ENCODE peak calls at places on chromosomes 12 and 14, in nine cellular contexts. A is stromal cell of bone marrow; Q is NCI-H1105; L is effector memory CD8-positive, alpha-beta T cell; Z is hypothalamus; U is stimulated activated CD8-positive, alpha-beta memory T cell treated with anti-CD3 and anti-CD28 coated beads, Interleukin-7, amount 100 ng/mL, for 4 hours; G is activated CD4-positive, alpha-beta T cell treated with anti-CD3 and anti-CD28 coated beads for 4 hours; E is naive B cell; S is mesothelial cell of epicardium. J is an unnamed sample.

GRCh38 chr12:2329811-2330210 is 277.0 kb downstream of the CACNA1C start:
- DNase-seq in A (no peak), Q (no peak), L (no peak), Z (no peak), U (no peak), G (no peak), E (no peak), S (no peak), J (no peak)

GRCh38 chr12:4355150-4355842 is 24.2 kb downstream of the FGF23 start:
- DNase-seq in A (no peak), Q (no peak), L (no peak), Z (no peak), U (no peak), G (no peak), E (no peak), S (no peak), J (no peak)

GRCh38 chr12:105980048-105980447 is 158.7 kb downstream of the NUAK1 start:
- DNase-seq in A (no peak), Q (peak), L (no peak), Z (no peak), U (no peak), G (no peak), E (no peak), S (no peak), J (no peak)

GRCh38 chr12:5200276-5201087 is 156.8 kb downstream of the KCNA5 start:
- DNase-seq in A (peak), Q (peak), L (no peak), Z (no peak), U (no peak), G (no peak), E (no peak), S (peak), J (no peak)

GRCh38 chr12:26817183-26817591 is 15.8 kb downstream of the ITPR2 start:
- DNase-seq in A (no peak), Q (no peak), L (no peak), Z (no peak), U (no peak), G (no peak), E (no peak), S (no peak), J (no peak)

GRCh38 chr12:8045952-8046944 is 13.7 kb downstream of the FOXJ2 start:
- DNase-seq in A (peak), Q (peak), L (peak), Z (peak), U (peak), G (peak), E (peak), S (peak), J (peak)

GRCh38 chr14:60649815-60650381 is 621 bp upstream of the SIX1 start:
- DNase-seq in A (no peak), Q (peak), L (no peak), Z (no peak), U (no peak), G (no peak), E (no peak), S (no peak), J (no peak)

GRCh38 chr14:23381871-23382270 is 5.0 kb downstream of the CMTM5 start:
- DNase-seq in A (no peak), Q (no peak), L (no peak), Z (no peak), U (no peak), G (no peak), E (no peak), S (no peak), J (no peak)

GRCh38 chr12:64255249-64255648 is 33.2 kb upstream of the KICS2 start:
- DNase-seq in A (no peak), Q (no peak), L (no peak), Z (no peak), U (no peak), G (no peak), E (no peak), S (no peak), J (no peak)

GRCh38 chr12:2288875-2289274 is 236.1 kb downstream of the CACNA1C start:
- DNase-seq in A (no peak), Q (no peak), L (no peak), Z (no peak), U (no peak), G (no peak), E (no peak), S (no peak), J (no peak)

GRCh38 chr12:25017336-25017735 is 68.4 kb upstream of the BCAT1 start:
- DNase-seq in A (peak), Q (no peak), L (no peak), Z (no peak), U (no peak), G (no peak), E (no peak), S (no peak), J (no peak)

GRCh38 chr12:47812797-47813490 is 6.8 kb downstream of the HDAC7 start:
- DNase-seq in A (peak), Q (no peak), L (peak), Z (peak), U (peak), G (peak), E (peak), S (peak), J (peak)

GRCh38 chr12:113757223-113758002 is 208.7 kb downstream of the RBM19 start:
- DNase-seq in A (no peak), Q (peak), L (no peak), Z (no peak), U (no peak), G (no peak), E (no peak), S (no peak), J (no peak)

GRCh38 chr14:80215756-80216581 is 4.7 kb upstream of the DIO2 start:
- DNase-seq in A (peak), Q (no peak), L (no peak), Z (no peak), U (no peak), G (no peak), E (no peak), S (no peak), J (no peak)

GRCh38 chr12:20097561-20097960 is 270.8 kb upstream of the PDE3A start:
- DNase-seq in A (peak), Q (no peak), L (no peak), Z (no peak), U (no peak), G (no peak), E (no peak), S (no peak), J (no peak)

GRCh38 chr14:69048456-69048855 is 69.4 kb upstream of the ACTN1 start:
- DNase-seq in A (no peak), Q (peak), L (no peak), Z (no peak), U (no peak), G (no peak), E (no peak), S (no peak), J (no peak)

J was measured in posterior cingulate gyrus.